ENCODE peak calls at places on chromosomes 13 and 19, in eight cellular contexts. M is mesenteric fat pad, B is pancreas, Z is naive B cell, N is A549, E is fibroblast of the conjunctiva, Q is GM12865, L is ecto neural progenitor cell. Y is an unnamed sample.

GRCh38 chr13:109761695-109762094 is 24.7 kb downstream of the IRS2 start:
- DNase-seq in B (no peak), N (no peak), Q (no peak), E (no peak), M (no peak), L (no peak), Z (no peak), Y (no peak)

GRCh38 chr19:43668406-43669158 is 1.4 kb downstream of the PLAUR start:
- DNase-seq in Z (peak), L (peak), Q (peak), M (peak), B (peak), E (peak), N (peak), Y (peak)

GRCh38 chr19:1361601-1362384 is 21.9 kb upstream of the NDUFS7 start:
- DNase-seq in Q (no peak), L (no peak), N (no peak), Z (no peak), B (no peak), E (peak), M (no peak), Y (no peak)

GRCh38 chr13:44470623-44471562 is 97.3 kb downstream of the SERP2 start:
- DNase-seq in N (no peak), B (no peak), E (no peak), Z (no peak), M (no peak), L (no peak), Q (peak), Y (no peak)

GRCh38 chr19:12198136-12198535 is 35.2 kb downstream of the ZNF136 start:
- DNase-seq in Q (no peak), N (no peak), B (no peak), Z (no peak), M (no peak), L (no peak), E (no peak), Y (no peak)

GRCh38 chr13:45674908-45675307 is 27.2 kb upstream of the CBY2 start:
- DNase-seq in E (no peak), Q (no peak), N (no peak), Z (no peak), M (no peak), B (no peak), L (no peak), Y (no peak)

GRCh38 chr19:3701200-3701599 is 932 bp upstream of the PIP5K1C start:
- DNase-seq in Q (no peak), M (no peak), N (no peak), B (no peak), Z (no peak), L (no peak), E (no peak), Y (no peak)

GRCh38 chr19:16542894-16543498 is 759 bp upstream of the CHERP start:
- DNase-seq in M (no peak), B (no peak), Q (peak), N (no peak), E (no peak), L (no peak), Z (no peak), Y (no peak)

GRCh38 chr13:112962911-112963625 is 5.9 kb upstream of the MCF2L start:
- DNase-seq in Z (no peak), E (no peak), Q (no peak), M (no peak), L (no peak), B (no peak), N (no peak), Y (no peak)

GRCh38 chr19:18280247-18281081 is 958 bp downstream of the JUND start:
- DNase-seq in Q (peak), B (peak), N (peak), Z (peak), L (peak), E (peak), M (no peak), Y (peak)

GRCh38 chr19:58248886-58249285 is 20.2 kb downstream of the ZNF544 start:
- DNase-seq in L (no peak), Z (no peak), E (no peak), N (no peak), Q (no peak), M (no peak), B (no peak), Y (no peak)

GRCh38 chr13:54301085-54301484 is 1272.5 kb downstream of the OLFM4 start:
- DNase-seq in Q (no peak), B (no peak), L (no peak), M (no peak), E (no peak), Z (no peak), N (no peak), Y (no peak)

GRCh38 chr13:83796364-83796763 is 85.9 kb downstream of the SLITRK1 start:
- DNase-seq in Z (no peak), N (no peak), Q (no peak), E (no peak), B (peak), M (peak), L (no peak), Y (no peak)

GRCh38 chr13:73880365-73880764 is 253.8 kb downstream of the KLF12 start:
- DNase-seq in Q (no peak), B (no peak), M (no peak), E (no peak), L (no peak), Z (no peak), N (no peak), Y (no peak)

GRCh38 chr19:35533822-35534521 is 716 bp downstream of the GAPDHS start:
- DNase-seq in Q (peak), L (no peak), N (no peak), M (no peak), B (no peak), Z (peak), E (no peak), Y (peak)

GRCh38 chr13:40666905-40667621 is 622 bp upstream of the FOXO1 start:
- DNase-seq in E (no peak), B (peak), N (peak), Q (no peak), M (no peak), L (peak), Z (peak), Y (peak)

GRCh38 chr19:16814526-16815100 is 14.6 kb upstream of the SIN3B start:
- DNase-seq in E (no peak), Q (no peak), Z (no peak), N (no peak), B (no peak), L (no peak), M (no peak), Y (no peak)

GRCh38 chr13:68984688-68985319 is 1122.8 kb upstream of the ATXN8OS start:
- DNase-seq in N (no peak), B (peak), Q (no peak), E (no peak), M (no peak), Z (no peak), L (no peak), Y (no peak)

GRCh38 chr13:99215466-99215865 is 14.8 kb downstream of the UBAC2 start:
- DNase-seq in M (no peak), B (no peak), Z (no peak), E (no peak), Q (no peak), N (no peak), L (no peak), Y (no peak)

GRCh38 chr13:113762538-113762937 is 3.5 kb downstream of the TMEM255B start:
- DNase-seq in M (peak), Z (no peak), E (no peak), B (no peak), N (no peak), Q (no peak), L (no peak), Y (peak)

GRCh38 chr13:72662548-72662947 is 64.9 kb downstream of the MZT1 start:
- DNase-seq in M (no peak), E (no peak), Q (no peak), B (no peak), L (no peak), Z (no peak), N (no peak), Y (no peak)